ENCODE peak calls at places on chromosome 22, in eight cellular contexts. T is uterus, W is sigmoid colon, I is adrenal gland, V is PC-3, C is HCT116, S is A549, Z is MM.1S. N is an unnamed sample.

GRCh38 chr22:44091021-44091721 is 67.1 kb downstream of the PARVB start:
- DNase-seq in T (no peak), W (peak; percentile 62), I (no peak), V (peak; percentile 26), C (peak; percentile 6), S (peak; percentile 32), Z (no peak), N (no peak)

GRCh38 chr22:32587449-32587848 is 112.8 kb downstream of the FBXO7 start:
- DNase-seq in T (peak; percentile 91), W (peak; percentile 80), I (no peak), V (peak; percentile 27), C (no peak), S (no peak), Z (no peak), N (no peak)

GRCh38 chr22:32804036-32804435 is 2.5 kb downstream of the TIMP3 start:
- DNase-seq in T (no peak), W (no peak), I (no peak), V (no peak), C (no peak), S (no peak), Z (no peak), N (no peak)

GRCh38 chr22:50083462-50084081 is 1.7 kb downstream of the MLC1 start:
- DNase-seq in T (no peak), W (no peak), I (no peak), V (no peak), C (no peak), S (no peak), Z (no peak), N (no peak)

GRCh38 chr22:44085743-44086741 is 61.9 kb downstream of the PARVB start:
- DNase-seq in T (peak; percentile 81), W (peak; percentile 90), I (peak; percentile 84), V (peak; percentile 90), C (peak; percentile 52), S (peak; percentile 57), Z (peak; percentile 34), N (no peak)

GRCh38 chr22:32558681-32559355 is 84.2 kb downstream of the FBXO7 start:
- DNase-seq in T (peak; percentile 83), W (peak; percentile 88), I (peak; percentile 59), V (peak; percentile 84), C (peak; percentile 75), S (peak; percentile 51), Z (no peak), N (no peak)

GRCh38 chr22:49325531-49326395 is 501.9 kb downstream of the BRD1 start:
- DNase-seq in T (no peak), W (peak; percentile 41), I (no peak), V (no peak), C (no peak), S (no peak), Z (no peak), N (no peak)

GRCh38 chr22:17085277-17086091 is 684 bp downstream of the IL17RA start:
- DNase-seq in T (peak; percentile 40), W (peak; percentile 72), I (peak; percentile 49), V (peak; percentile 6), C (no peak), S (no peak), Z (no peak), N (no peak)

GRCh38 chr22:32622004-32622761 is 147.6 kb downstream of the FBXO7 start:
- DNase-seq in T (peak; percentile 72), W (peak; percentile 89), I (no peak), V (no peak), C (no peak), S (no peak), Z (no peak), N (no peak)

GRCh38 chr22:50293441-50294318 is 13.8 kb downstream of the PLXNB2 start:
- DNase-seq in T (peak; percentile 67), W (no peak), I (no peak), V (peak; percentile 71), C (no peak), S (no peak), Z (no peak), N (no peak)

GRCh38 chr22:47918936-47919505 is 1156.6 kb downstream of the TBC1D22A start:
- DNase-seq in T (no peak), W (no peak), I (no peak), V (no peak), C (no peak), S (no peak), Z (peak; percentile 17), N (no peak)

GRCh38 chr22:23744001-23744400 is 6.9 kb downstream of the ZNF70 start:
- DNase-seq in T (no peak), W (no peak), I (no peak), V (no peak), C (no peak), S (no peak), Z (no peak), N (no peak)

GRCh38 chr22:50089231-50090140 is at the start of gene MOV10L1:
- DNase-seq in T (no peak), W (no peak), I (peak; percentile 40), V (no peak), C (no peak), S (no peak), Z (no peak), N (no peak)

GRCh38 chr22:44371741-44372525 is 59.2 kb upstream of the SHISAL1 start:
- DNase-seq in T (no peak), W (peak; percentile 50), I (no peak), V (no peak), C (no peak), S (no peak), Z (no peak), N (no peak)

GRCh38 chr22:48448821-48449220 is 1378.9 kb downstream of the BRD1 start:
- DNase-seq in T (no peak), W (no peak), I (no peak), V (no peak), C (no peak), S (no peak), Z (no peak), N (no peak)

GRCh38 chr22:23690713-23691112 is at the start of gene RGL4:
- DNase-seq in T (no peak), W (no peak), I (no peak), V (no peak), C (no peak), S (no peak), Z (no peak), N (no peak)

GRCh38 chr22:48663297-48663696 is 1164.4 kb downstream of the BRD1 start:
- DNase-seq in T (no peak), W (no peak), I (no peak), V (peak; percentile 3), C (peak; percentile 7), S (no peak), Z (peak; percentile 23), N (no peak)

GRCh38 chr22:19607198-19608113 is 83.2 kb upstream of the CLDN5 start:
- DNase-seq in T (no peak), W (no peak), I (no peak), V (peak; percentile 78), C (no peak), S (no peak), Z (peak; percentile 27), N (no peak)

GRCh38 chr22:50244420-50245213 is at the start of gene TUBGCP6:
- DNase-seq in T (peak; percentile 94), W (peak; percentile 98), I (peak; percentile 94), V (peak; percentile 87), C (peak; percentile 83), S (peak; percentile 78), Z (peak; percentile 97), N (peak; percentile 69)

GRCh38 chr22:31243339-31244043 is 31.4 kb downstream of the LIMK2 start:
- DNase-seq in T (no peak), W (no peak), I (no peak), V (peak; percentile 43), C (peak; percentile 51), S (no peak), Z (no peak), N (no peak)

GRCh38 chr22:31247726-31248125 is 35.6 kb downstream of the LIMK2 start:
- DNase-seq in T (no peak), W (no peak), I (no peak), V (no peak), C (no peak), S (no peak), Z (no peak), N (no peak)

GRCh38 chr22:31246687-31247086 is 34.6 kb downstream of the LIMK2 start:
- DNase-seq in T (no peak), W (no peak), I (no peak), V (no peak), C (no peak), S (no peak), Z (no peak), N (no peak)

GRCh38 chr22:31244044-31244942 is 32.2 kb downstream of the LIMK2 start:
- DNase-seq in T (no peak), W (no peak), I (no peak), V (peak; percentile 68), C (peak; percentile 33), S (peak; percentile 51), Z (no peak), N (no peak)

GRCh38 chr22:31244943-31245451 is 32.9 kb downstream of the LIMK2 start:
- DNase-seq in T (no peak), W (no peak), I (no peak), V (no peak), C (no peak), S (no peak), Z (no peak), N (no peak)
- H3K4me1 ChIP-seq in T (no peaks in the 10 kb centered on the region), W (no peaks in the 10 kb centered on the region), I (peaks cover 6% of the 10 kb centered on the region), V (peaks cover 24% of the 10 kb centered on the region), C (peaks cover 47% of the 10 kb centered on the region), S (peaks cover 53% of the 10 kb centered on the region), Z (no peaks in the 10 kb centered on the region), N (peaks cover 12% of the 10 kb centered on the region)

GRCh38 chr22:26535499-26535898 is 23.2 kb upstream of the TFIP11 start:
- DNase-seq in T (no peak), W (no peak), I (no peak), V (no peak), C (no peak), S (no peak), Z (no peak), N (no peak)
- H3K4me3 ChIP-seq in T (no peak overlapping the region), W (no peak overlapping the region), I (no peak overlapping the region), V (no peak overlapping the region), C (no peak overlapping the region), S (no peak overlapping the region), Z (no peak overlapping the region), N (no peak overlapping the region)

GRCh38 chr22:20951932-20952380 is 15.1 kb upstream of the AIFM3 start:
- DNase-seq in T (no peak), W (no peak), I (no peak), V (no peak), C (no peak), S (no peak), Z (no peak), N (no peak)
- TF ChIP-seq CTCF in T (no peak), W (no peak), I (no peak), V (no peak), C (no peak), S (no peak), Z (no peak), N (no peak)

DNA sequence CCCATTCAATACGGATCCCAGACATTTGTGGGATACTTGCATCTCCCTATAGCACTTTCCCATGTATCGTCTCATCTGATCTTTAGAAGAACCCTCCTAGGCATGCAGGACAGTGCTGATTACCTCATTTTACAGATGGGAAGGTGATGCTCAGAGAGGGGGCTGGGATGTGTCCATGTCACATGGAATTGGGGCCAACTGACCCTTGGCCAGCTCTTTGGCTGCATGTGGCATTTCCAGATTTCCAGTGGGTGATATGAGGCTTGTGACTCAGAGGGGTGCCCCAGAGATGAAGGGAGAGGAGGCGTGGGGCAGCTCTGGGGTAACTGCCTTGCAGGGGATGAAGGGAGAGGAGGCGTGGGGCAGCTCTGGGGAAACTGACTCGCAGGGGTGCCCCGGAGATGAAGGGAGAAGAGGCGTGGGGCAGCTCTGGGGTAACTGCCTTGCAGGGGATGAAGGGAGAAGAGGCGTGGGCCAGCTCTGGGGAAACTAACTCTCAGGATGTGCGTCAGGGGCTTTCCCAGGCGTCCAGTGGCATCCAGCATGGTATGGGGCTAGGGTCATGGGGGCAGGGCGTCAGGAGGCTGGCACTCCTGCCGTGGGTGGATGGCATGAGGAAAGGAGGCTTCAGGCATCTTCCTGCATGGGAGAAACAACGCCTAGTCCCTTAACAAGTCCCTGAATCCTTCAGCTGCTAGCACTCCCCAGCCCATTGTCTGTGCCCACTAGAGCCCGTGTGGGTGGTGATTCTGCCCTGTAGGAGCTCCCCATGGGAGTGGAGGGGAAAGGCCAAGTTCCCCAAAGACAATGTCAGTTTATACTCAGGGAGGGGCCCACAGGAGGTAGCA is 11.9 kb upstream of the CERK start:
- DNase-seq in T (no peak), W (peak; percentile 59), I (no peak), V (no peak), C (no peak), S (no peak), Z (no peak), N (no peak)
- H3K4me1 ChIP-seq in T (no peaks in the 10 kb centered on the region), W (no peaks in the 10 kb centered on the region), I (peaks cover 23% of the 10 kb centered on the region), V (peaks cover 24% of the 10 kb centered on the region), C (peaks cover 13% of the 10 kb centered on the region), S (peaks cover 39% of the 10 kb centered on the region), Z (peaks cover 9% of the 10 kb centered on the region), N (peaks cover 49% of the 10 kb centered on the region)